ENCODE peak calls at places on chromosomes 13 and 19, in nine cellular contexts. W is psoas muscle, C is fibroblast of lung, Y is HFF-Myc, E is upper lobe of left lung, A is heart right ventricle, G is cardiac fibroblast, T is breast epithelium, V is lower leg skin. U is an unnamed sample.

GRCh38 chr13:79385694-79386093 is 20.4 kb downstream of the RBM26 start:
- DNase-seq in C (peak), E (no peak), Y (no peak), G (peak), T (no peak), A (no peak), W (no peak), V (no peak), U (no peak)

GRCh38 chr13:101412076-101412475 is 4.2 kb downstream of the NALCN start:
- DNase-seq in G (no peak), V (no peak), E (no peak), W (no peak), T (no peak), C (no peak), Y (no peak), A (no peak), U (no peak)

GRCh38 chr13:39684531-39685137 is 29.2 kb downstream of the COG6 start:
- DNase-seq in W (no peak), V (no peak), T (no peak), E (no peak), Y (no peak), A (no peak), G (peak), C (peak), U (peak)

GRCh38 chr13:33524086-33524485 is 238.5 kb upstream of the STARD13 start:
- DNase-seq in G (peak), E (no peak), W (no peak), V (no peak), T (no peak), A (no peak), Y (peak), C (peak), U (peak)

GRCh38 chr19:41706741-41707501 is 1.5 kb upstream of the CEACAM5 start:
- DNase-seq in Y (no peak), G (peak), T (no peak), A (peak), E (peak), V (peak), C (no peak), W (peak), U (no peak)

GRCh38 chr19:52206481-52206880 is 16.6 kb downstream of the PPP2R1A start:
- DNase-seq in A (peak), T (no peak), W (no peak), C (no peak), V (no peak), Y (no peak), G (no peak), E (no peak), U (no peak)

GRCh38 chr13:101399365-101399764 is 16.9 kb downstream of the NALCN start:
- DNase-seq in C (peak), A (no peak), Y (no peak), W (no peak), T (no peak), G (peak), V (no peak), E (no peak), U (no peak)

GRCh38 chr13:22801402-22802003 is 379.3 kb upstream of the SGCG start:
- DNase-seq in E (no peak), G (peak), A (no peak), Y (no peak), W (no peak), T (no peak), C (no peak), V (no peak), U (no peak)

GRCh38 chr13:111485491-111486250 is 165.2 kb downstream of the TEX29 start:
- DNase-seq in T (no peak), G (no peak), A (no peak), Y (no peak), E (no peak), W (no peak), V (peak), C (no peak), U (no peak)

GRCh38 chr13:75648446-75648845 is 12.3 kb downstream of the LMO7 start:
- DNase-seq in E (no peak), Y (no peak), W (no peak), A (no peak), G (no peak), V (no peak), C (no peak), T (no peak), U (no peak)

GRCh38 chr13:57935965-57936364 is 304.4 kb downstream of the PCDH17 start:
- DNase-seq in Y (no peak), G (no peak), C (no peak), E (no peak), T (no peak), A (no peak), W (no peak), V (no peak), U (no peak)

GRCh38 chr19:52896431-52897148 is 845 bp downstream of the ZNF320 start:
- DNase-seq in C (peak), W (peak), V (no peak), G (peak), E (peak), A (peak), Y (no peak), T (no peak), U (no peak)

GRCh38 chr19:41395355-41395754 is 1.8 kb downstream of the EXOSC5 start:
- DNase-seq in E (no peak), V (no peak), C (no peak), T (no peak), W (no peak), A (no peak), Y (no peak), G (no peak), U (no peak)

GRCh38 chr19:7196721-7197168 is 97.5 kb downstream of the INSR start:
- DNase-seq in Y (no peak), A (no peak), V (peak), E (peak), G (peak), C (no peak), T (no peak), W (peak), U (no peak)

GRCh38 chr13:24087611-24088235 is 72.8 kb upstream of the SPATA13 start:
- DNase-seq in W (no peak), T (no peak), Y (no peak), V (no peak), C (no peak), G (no peak), E (peak), A (peak), U (no peak)

GRCh38 chr13:85497652-85498051 is 301.6 kb downstream of the SLITRK6 start:
- DNase-seq in G (peak), W (no peak), T (no peak), V (no peak), Y (peak), A (no peak), E (no peak), C (peak), U (peak)

GRCh38 chr19:56261145-56261544 is 11.4 kb upstream of the EDDM13 start:
- DNase-seq in W (no peak), G (no peak), T (no peak), Y (no peak), C (no peak), E (no peak), A (no peak), V (no peak), U (no peak)

GRCh38 chr19:47280183-47280797 is 5.6 kb downstream of the INAFM1 start:
- DNase-seq in T (no peak), E (no peak), W (no peak), G (peak), Y (no peak), C (no peak), V (no peak), A (no peak), U (no peak)

GRCh38 chr19:7595466-7596133 is at the start of gene CAMSAP3:
- DNase-seq in E (peak), C (peak), W (no peak), A (no peak), Y (peak), T (no peak), G (no peak), V (no peak), U (no peak)

GRCh38 chr13:43159007-43159406 is 135.6 kb downstream of the DNAJC15 start:
- DNase-seq in A (no peak), T (no peak), C (peak), V (no peak), W (no peak), G (peak), Y (peak), E (no peak), U (peak)

GRCh38 chr19:8577247-8577646 is at the start of gene MYO1F:
- DNase-seq in W (peak), Y (no peak), G (no peak), E (peak), V (no peak), A (peak), C (no peak), T (no peak), U (no peak)

GRCh38 chr19:49690656-49691242 is at the start of gene CPT1C:
- DNase-seq in E (peak), G (peak), T (peak), Y (no peak), V (peak), W (peak), C (peak), A (peak), U (peak)

GRCh38 chr13:44003481-44003880 is 123.8 kb downstream of the LACC1 start:
- DNase-seq in E (no peak), A (no peak), W (no peak), C (no peak), T (no peak), Y (no peak), G (no peak), V (no peak), U (no peak)

GRCh38 chr13:78806457-78806856 is 147.5 kb upstream of the OBI1 start:
- DNase-seq in T (no peak), Y (no peak), A (no peak), E (no peak), C (no peak), G (no peak), W (no peak), V (no peak), U (no peak)

GRCh38 chr19:40560092-40560507 is 16.6 kb upstream of the SHKBP1 start:
- DNase-seq in C (no peak), T (no peak), G (no peak), E (no peak), W (no peak), Y (no peak), V (no peak), A (no peak), U (no peak)

GRCh38 chr13:23516706-23517105 is 53.5 kb upstream of the TNFRSF19 start:
- DNase-seq in G (no peak), A (no peak), T (no peak), E (no peak), V (no peak), W (no peak), C (peak), Y (no peak), U (no peak)

GRCh38 chr13:76043882-76044281 is 407.8 kb downstream of the LMO7 start:
- DNase-seq in G (no peak), T (no peak), V (no peak), A (no peak), Y (no peak), C (no peak), W (no peak), E (no peak), U (no peak)

GRCh38 chr19:1138121-1138520 is 34.3 kb downstream of the GPX4 start:
- DNase-seq in C (no peak), Y (no peak), E (no peak), W (no peak), T (no peak), G (no peak), V (no peak), A (no peak), U (no peak)

GRCh38 chr13:98959775-98960325 is 18.0 kb downstream of the DOCK9 start:
- DNase-seq in Y (no peak), C (no peak), T (no peak), A (no peak), G (no peak), W (no peak), E (no peak), V (peak), U (no peak)

GRCh38 chr19:8120636-8121480 is 28.5 kb downstream of the FBN3 start:
- DNase-seq in W (no peak), C (no peak), Y (no peak), E (no peak), T (no peak), G (no peak), A (no peak), V (no peak), U (no peak)

GRCh38 chr19:35222373-35223005 is 6.0 kb downstream of the FAM187B start:
- DNase-seq in T (no peak), C (no peak), E (no peak), V (peak), Y (no peak), A (no peak), G (no peak), W (no peak), U (no peak)

GRCh38 chr19:40341601-40342482 is 6.4 kb downstream of the C19orf47 start:
- DNase-seq in Y (no peak), G (no peak), E (peak), C (no peak), T (peak), W (peak), V (no peak), A (peak), U (no peak)

GRCh38 chr19:20162821-20163220 is 4.2 kb upstream of the ZNF486 start:
- DNase-seq in Y (no peak), W (no peak), A (no peak), G (no peak), T (no peak), V (no peak), E (peak), C (no peak), U (no peak)

GRCh38 chr19:2475018-2475701 is 767 bp upstream of the GADD45B start:
- DNase-seq in G (peak), V (peak), C (peak), E (peak), W (peak), A (peak), Y (no peak), T (peak), U (no peak)

DNA sequence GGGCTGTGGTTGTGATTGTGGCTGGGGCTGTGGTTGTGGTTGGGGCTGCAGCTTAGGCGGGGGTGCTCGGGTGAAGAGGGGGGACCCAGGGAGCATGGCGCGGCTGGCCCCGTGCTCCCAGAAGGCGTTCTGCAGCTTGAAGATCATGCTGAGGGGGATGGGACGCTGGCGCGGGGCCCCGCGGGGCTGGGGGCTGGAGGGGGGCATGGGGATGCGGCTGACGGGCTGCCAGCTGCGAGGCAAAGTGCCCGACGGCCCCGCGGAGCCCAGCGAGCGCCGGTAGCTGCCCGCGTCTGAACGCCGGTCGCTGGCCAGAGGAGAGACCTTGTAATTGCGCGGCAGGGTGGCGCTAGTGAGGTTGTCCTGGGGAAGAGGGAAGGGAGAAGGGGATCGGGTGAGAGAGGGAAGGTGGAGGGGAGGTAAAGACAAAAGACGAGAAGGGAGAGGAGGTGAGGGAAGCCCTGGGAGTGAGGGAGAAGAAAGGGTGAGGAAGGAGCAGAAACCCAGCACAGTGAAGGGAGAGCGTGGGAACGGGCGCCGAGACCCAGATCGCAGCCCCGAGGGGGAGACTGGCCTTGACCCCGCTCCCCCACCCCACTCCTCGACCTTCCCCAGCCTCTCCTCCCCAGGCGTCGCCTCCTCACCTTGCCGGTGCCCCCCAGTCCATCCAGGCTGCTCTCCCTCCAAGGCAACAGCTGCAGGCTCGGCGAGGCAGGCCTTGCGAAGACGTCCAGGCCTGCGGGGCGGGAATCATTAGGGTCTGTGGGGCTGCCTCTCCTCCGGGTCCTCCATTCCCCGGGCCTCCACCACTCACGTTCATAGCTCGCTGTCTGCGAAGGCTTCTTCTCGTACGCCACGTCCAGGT is 9.1 kb downstream of the PPP1R13L start:
- DNase-seq in A (no peak), C (no peak), Y (no peak), E (no peak), T (no peak), G (no peak), W (no peak), V (no peak), U (no peak)
- TF ChIP-seq CTCF in A (no peak), C (no peak), Y (no peak), E (no peak), T (no peak), G (no peak), W (no peak), V (no peak), U (peak)

DNA sequence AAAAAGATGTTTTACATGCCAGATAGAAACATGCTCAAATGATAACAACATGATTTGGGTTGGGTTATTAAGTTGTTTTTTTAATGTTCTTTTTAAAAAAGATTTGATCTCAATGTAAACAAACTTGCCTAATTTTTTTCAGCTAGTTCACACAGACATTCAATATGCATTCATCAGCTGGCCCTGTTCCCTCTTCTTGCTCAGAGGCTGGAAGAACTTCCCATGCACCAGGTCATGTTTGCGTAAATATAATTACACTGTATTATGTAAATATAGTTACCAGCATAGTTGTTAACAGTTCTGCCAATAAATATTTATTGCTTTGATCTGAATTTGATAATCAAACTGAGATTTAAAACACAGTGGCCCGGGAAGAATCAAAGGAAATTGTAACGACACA is 70.6 kb downstream of the ATP11A start:
- DNase-seq in E (no peak), V (no peak), Y (no peak), A (no peak), G (peak), W (no peak), T (no peak), C (peak), U (no peak)
- H3K4me3 ChIP-seq in E (no peak), V (no peak), Y (no peak), A (no peak), G (peak), W (no peak), T (no peak), C (peak), U (no peak)

DNA sequence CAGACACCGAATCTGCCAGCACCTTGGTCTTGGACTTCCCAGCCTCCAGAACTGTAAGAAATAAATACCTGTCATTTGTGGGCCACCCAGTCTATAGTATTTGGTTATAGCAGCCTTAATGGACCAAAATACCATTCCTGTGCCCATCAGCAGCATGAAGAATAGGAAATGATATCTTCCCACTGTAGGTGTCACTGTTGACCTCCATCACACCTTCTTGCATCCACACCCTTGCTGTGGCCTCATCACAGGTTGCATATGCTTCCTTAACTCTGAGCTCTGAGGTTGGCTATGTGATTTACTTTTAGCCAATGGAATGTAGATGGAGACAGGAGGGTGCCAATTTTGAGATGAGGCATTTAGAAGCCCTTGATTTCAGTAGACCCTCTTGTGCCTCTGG is 242.0 kb upstream of the TSHZ3 start:
- DNase-seq in A (no peak), W (no peak), C (no peak), V (peak), T (no peak), E (no peak), Y (no peak), G (no peak), U (no peak)
- TF ChIP-seq CTCF in A (no peak), W (no peak), C (no peak), V (no peak), T (no peak), E (no peak), Y (no peak), G (no peak), U (no peak)

GRCh38 chr19:39307233-39307821 is 11.1 kb downstream of the IFNL1 start:
- DNase-seq in C (no peak), T (no peak), A (peak), E (peak), W (no peak), Y (no peak), V (peak), G (peak), U (no peak)
- H3K4me3 ChIP-seq in C (no peak), T (no peak), A (peak), E (peak), W (peak), Y (no peak), V (no peak), G (peak), U (no peak)

GRCh38 chr19:31110331-31110730 is 238.9 kb downstream of the TSHZ3 start:
- DNase-seq in A (no peak), W (no peak), V (no peak), E (no peak), C (peak), G (peak), T (no peak), Y (no peak), U (no peak)
- TF ChIP-seq CTCF in A (peak), W (peak), V (no peak), E (no peak), C (peak), G (peak), T (no peak), Y (peak), U (peak)

GRCh38 chr19:13098291-13099072 is 4.2 kb downstream of the LYL1 start:
- DNase-seq in W (no peak), T (no peak), G (peak), V (no peak), E (peak), A (peak), Y (no peak), C (peak), U (no peak)
- H3K4me3 ChIP-seq in W (peak), T (peak), G (peak), V (peak), E (peak), A (peak), Y (no peak), C (no peak), U (no peak)

DNA sequence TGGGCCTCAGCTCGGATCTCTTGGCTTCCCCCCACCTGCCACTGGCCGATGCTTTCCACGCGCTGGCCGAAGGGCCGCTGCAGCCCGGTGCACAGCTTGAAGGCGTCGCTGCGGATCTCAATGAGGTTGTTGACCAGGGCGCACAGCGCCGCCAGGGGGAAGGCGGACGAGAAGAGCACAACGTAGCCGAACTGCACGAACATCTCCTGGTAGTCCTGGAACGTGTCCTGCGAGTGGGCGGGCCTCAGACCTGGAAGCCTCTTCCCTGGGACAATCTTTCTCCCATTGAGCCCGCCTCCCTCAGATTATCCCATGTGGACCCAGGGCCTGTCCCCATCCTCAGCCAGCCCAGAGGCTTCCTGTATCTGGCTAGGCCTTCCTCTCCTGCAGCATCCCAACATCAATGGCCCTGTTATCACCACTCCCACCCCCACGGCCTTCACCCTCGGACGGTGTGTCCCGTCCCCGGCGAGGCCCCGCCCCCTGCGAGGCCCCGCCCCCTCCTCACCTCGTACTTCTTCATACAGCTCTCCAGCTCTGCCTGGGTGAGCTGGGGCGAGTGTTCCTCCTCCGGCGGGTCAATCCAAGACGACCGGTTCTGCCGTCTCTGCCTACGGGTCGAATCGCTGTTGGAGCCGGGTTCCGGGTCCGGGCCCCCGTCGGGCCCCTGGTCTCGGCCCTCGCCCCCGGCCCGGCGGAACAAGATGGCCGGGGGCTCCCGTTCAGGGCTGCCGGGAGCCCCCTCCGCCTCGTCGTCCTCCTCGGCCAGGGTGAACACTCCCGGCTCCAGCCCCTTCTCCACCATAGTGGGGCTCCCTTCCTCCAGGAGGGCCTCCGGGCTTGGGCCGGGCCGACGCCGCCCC is 6.8 kb downstream of the ANO8 start:
- DNase-seq in T (peak), Y (no peak), E (peak), V (no peak), A (no peak), C (no peak), W (no peak), G (no peak), U (no peak)
- TF ChIP-seq CTCF in T (peak), Y (no peak), E (no peak), V (no peak), A (peak), C (peak), W (no peak), G (no peak), U (no peak)

U was measured in astrocyte of the cerebellum.